ENCODE peak calls at places on chromosomes 12 and 14, in ten cellular contexts. One of them, this sample, is unnamed. For H3K36me3, the result is how much of the 10 kb centered on the place peaks cover.

GRCh38 chr12:79983969-79984629 is 49.2 kb upstream of the PPP1R12A start:
- DNase-seq in right lobe of liver: no peak
- DNase-seq in esophagus muscularis mucosa: no peak
- DNase-seq in fibroblast of lung: peak
- DNase-seq in Peyer's patch: no peak
- DNase-seq in heart left ventricle: no peak
- DNase-seq in MM.1S: no peak
- DNase-seq in esophagus squamous epithelium: no peak
- DNase-seq in lung: no peak
- DNase-seq in thoracic aorta: no peak
- DNase-seq in this sample: no peak

GRCh38 chr12:130131025-130131424 is 31.2 kb upstream of the FZD10 start:
- DNase-seq in right lobe of liver: no peak
- DNase-seq in esophagus muscularis mucosa: no peak
- DNase-seq in fibroblast of lung: no peak
- DNase-seq in Peyer's patch: no peak
- DNase-seq in heart left ventricle: no peak
- DNase-seq in MM.1S: no peak
- DNase-seq in esophagus squamous epithelium: no peak
- DNase-seq in lung: no peak
- DNase-seq in thoracic aorta: no peak
- DNase-seq in this sample: no peak

GRCh38 chr14:51674294-51675002 is 22.7 kb downstream of the FRMD6 start:
- DNase-seq in right lobe of liver: no peak
- DNase-seq in esophagus muscularis mucosa: no peak
- DNase-seq in fibroblast of lung: peak
- DNase-seq in Peyer's patch: no peak
- DNase-seq in heart left ventricle: no peak
- DNase-seq in MM.1S: no peak
- DNase-seq in esophagus squamous epithelium: no peak
- DNase-seq in lung: no peak
- DNase-seq in thoracic aorta: no peak
- DNase-seq in this sample: no peak

GRCh38 chr12:59322473-59322872 is 273.4 kb upstream of the SLC16A7 start:
- DNase-seq in right lobe of liver: no peak
- DNase-seq in esophagus muscularis mucosa: no peak
- DNase-seq in fibroblast of lung: no peak
- DNase-seq in Peyer's patch: no peak
- DNase-seq in heart left ventricle: peak
- DNase-seq in MM.1S: no peak
- DNase-seq in esophagus squamous epithelium: no peak
- DNase-seq in lung: no peak
- DNase-seq in thoracic aorta: no peak
- DNase-seq in this sample: no peak

GRCh38 chr12:2294651-2295475 is 242.1 kb downstream of the CACNA1C start:
- DNase-seq in right lobe of liver: no peak
- DNase-seq in esophagus muscularis mucosa: no peak
- DNase-seq in fibroblast of lung: peak
- DNase-seq in Peyer's patch: no peak
- DNase-seq in heart left ventricle: no peak
- DNase-seq in MM.1S: no peak
- DNase-seq in esophagus squamous epithelium: no peak
- DNase-seq in lung: peak
- DNase-seq in thoracic aorta: no peak
- DNase-seq in this sample: no peak

GRCh38 chr14:56810341-56810740 is at the start of gene OTX2:
- DNase-seq in right lobe of liver: no peak
- DNase-seq in esophagus muscularis mucosa: no peak
- DNase-seq in fibroblast of lung: no peak
- DNase-seq in Peyer's patch: no peak
- DNase-seq in heart left ventricle: no peak
- DNase-seq in MM.1S: no peak
- DNase-seq in esophagus squamous epithelium: no peak
- DNase-seq in lung: no peak
- DNase-seq in thoracic aorta: no peak
- DNase-seq in this sample: no peak

GRCh38 chr14:90732142-90732541 is 84.1 kb downstream of the TTC7B start:
- DNase-seq in right lobe of liver: no peak
- DNase-seq in esophagus muscularis mucosa: peak
- DNase-seq in fibroblast of lung: no peak
- DNase-seq in Peyer's patch: no peak
- DNase-seq in heart left ventricle: no peak
- DNase-seq in MM.1S: no peak
- DNase-seq in esophagus squamous epithelium: no peak
- DNase-seq in lung: no peak
- DNase-seq in thoracic aorta: no peak
- DNase-seq in this sample: no peak

GRCh38 chr12:132786192-132786591 is 24.6 kb upstream of the ANKLE2 start:
- DNase-seq in right lobe of liver: no peak
- DNase-seq in esophagus muscularis mucosa: no peak
- DNase-seq in fibroblast of lung: no peak
- DNase-seq in Peyer's patch: no peak
- DNase-seq in heart left ventricle: no peak
- DNase-seq in MM.1S: no peak
- DNase-seq in esophagus squamous epithelium: no peak
- DNase-seq in lung: no peak
- DNase-seq in thoracic aorta: no peak
- DNase-seq in this sample: no peak

GRCh38 chr12:87274594-87275245 is 754.5 kb downstream of the C12orf50 start:
- DNase-seq in right lobe of liver: no peak
- DNase-seq in esophagus muscularis mucosa: no peak
- DNase-seq in fibroblast of lung: peak
- DNase-seq in Peyer's patch: no peak
- DNase-seq in heart left ventricle: no peak
- DNase-seq in MM.1S: peak
- DNase-seq in esophagus squamous epithelium: no peak
- DNase-seq in lung: no peak
- DNase-seq in thoracic aorta: no peak
- DNase-seq in this sample: no peak

DNA sequence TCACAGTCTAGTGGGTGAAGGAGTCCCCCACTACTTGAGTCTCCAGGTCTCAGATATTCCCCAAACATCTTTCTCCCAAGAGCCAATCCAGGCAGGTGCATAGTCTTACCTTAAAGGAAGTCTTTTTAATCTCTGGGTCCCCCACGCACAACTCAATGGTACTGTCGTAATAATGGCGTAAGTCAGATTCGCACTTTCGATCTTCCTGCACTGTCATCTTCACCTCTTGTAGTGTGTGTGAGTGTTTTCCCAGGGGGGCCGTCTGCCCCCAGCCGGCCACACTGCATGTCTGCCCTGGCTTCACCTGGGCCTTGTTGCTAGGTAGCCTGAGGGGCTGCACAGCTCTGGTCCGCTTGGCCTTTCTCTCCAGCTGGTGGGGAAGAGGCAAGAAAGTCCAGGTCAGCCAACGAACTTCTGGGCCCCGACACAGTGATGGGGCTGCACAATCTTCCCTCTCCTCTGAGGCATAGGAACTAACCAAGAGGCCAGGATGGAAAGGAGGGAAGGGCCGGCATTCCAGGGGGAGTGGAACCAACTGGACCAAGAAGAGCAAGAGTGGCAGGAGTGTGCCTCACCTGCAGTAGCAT is 2.1 kb downstream of the GZMB start:
- DNase-seq in right lobe of liver: no peak
- DNase-seq in esophagus muscularis mucosa: peak
- DNase-seq in fibroblast of lung: no peak
- DNase-seq in Peyer's patch: no peak
- DNase-seq in heart left ventricle: no peak
- DNase-seq in MM.1S: no peak
- DNase-seq in esophagus squamous epithelium: no peak
- DNase-seq in lung: no peak
- DNase-seq in thoracic aorta: no peak
- DNase-seq in this sample: no peak
- H3K36me3 ChIP-seq in right lobe of liver: under half
- H3K36me3 ChIP-seq in esophagus muscularis mucosa: under half
- H3K36me3 ChIP-seq in fibroblast of lung: under half
- H3K36me3 ChIP-seq in Peyer's patch: under half
- H3K36me3 ChIP-seq in heart left ventricle: under half
- H3K36me3 ChIP-seq in MM.1S: under half
- H3K36me3 ChIP-seq in esophagus squamous epithelium: under half
- H3K36me3 ChIP-seq in lung: under half
- H3K36me3 ChIP-seq in thoracic aorta: under half
- H3K36me3 ChIP-seq in this sample: under half

DNA sequence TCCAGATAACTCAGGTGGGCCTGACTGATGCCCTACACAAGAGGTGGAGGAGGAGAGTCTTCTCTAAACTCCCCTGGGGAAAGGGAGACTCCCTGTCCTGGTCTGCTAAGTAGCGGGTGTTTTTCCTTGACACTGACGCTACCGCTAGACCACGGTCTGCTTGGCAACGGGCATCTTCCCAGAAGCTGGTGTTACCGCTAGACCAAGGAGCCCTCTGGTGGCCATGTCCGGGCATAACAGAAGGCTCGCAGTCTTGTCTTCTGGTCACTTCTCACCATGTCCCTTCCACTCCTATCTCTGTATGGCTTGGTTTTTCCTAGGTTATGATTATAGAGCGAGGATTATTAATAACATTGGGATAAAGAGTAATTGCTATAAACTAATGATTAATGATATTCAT is 965.5 kb downstream of the TMEM121 start:
- DNase-seq in right lobe of liver: no peak
- DNase-seq in esophagus muscularis mucosa: peak
- DNase-seq in fibroblast of lung: no peak
- DNase-seq in Peyer's patch: peak
- DNase-seq in heart left ventricle: no peak
- DNase-seq in MM.1S: peak
- DNase-seq in esophagus squamous epithelium: no peak
- DNase-seq in lung: no peak
- DNase-seq in thoracic aorta: no peak
- DNase-seq in this sample: peak
- TF ChIP-seq CTCF in right lobe of liver: no peak
- TF ChIP-seq CTCF in esophagus muscularis mucosa: no peak
- TF ChIP-seq CTCF in fibroblast of lung: peak
- TF ChIP-seq CTCF in Peyer's patch: no peak
- TF ChIP-seq CTCF in heart left ventricle: peak
- TF ChIP-seq CTCF in MM.1S: peak
- TF ChIP-seq CTCF in esophagus squamous epithelium: no peak
- TF ChIP-seq CTCF in lung: no peak
- TF ChIP-seq CTCF in thoracic aorta: no peak
- TF ChIP-seq CTCF in this sample: no peak

GRCh38 chr12:109493090-109493489 is 15.7 kb downstream of the UBE3B start:
- DNase-seq in right lobe of liver: no peak
- DNase-seq in esophagus muscularis mucosa: no peak
- DNase-seq in fibroblast of lung: no peak
- DNase-seq in Peyer's patch: no peak
- DNase-seq in heart left ventricle: no peak
- DNase-seq in MM.1S: no peak
- DNase-seq in esophagus squamous epithelium: no peak
- DNase-seq in lung: no peak
- DNase-seq in thoracic aorta: no peak
- DNase-seq in this sample: no peak

GRCh38 chr12:109492371-109492770 is 14.9 kb downstream of the UBE3B start:
- DNase-seq in right lobe of liver: no peak
- DNase-seq in esophagus muscularis mucosa: no peak
- DNase-seq in fibroblast of lung: no peak
- DNase-seq in Peyer's patch: no peak
- DNase-seq in heart left ventricle: no peak
- DNase-seq in MM.1S: no peak
- DNase-seq in esophagus squamous epithelium: no peak
- DNase-seq in lung: no peak
- DNase-seq in thoracic aorta: no peak
- DNase-seq in this sample: no peak

GRCh38 chr12:109494348-109494881 is 17.0 kb downstream of the UBE3B start:
- DNase-seq in right lobe of liver: no peak
- DNase-seq in esophagus muscularis mucosa: no peak
- DNase-seq in fibroblast of lung: peak
- DNase-seq in Peyer's patch: no peak
- DNase-seq in heart left ventricle: no peak
- DNase-seq in MM.1S: no peak
- DNase-seq in esophagus squamous epithelium: no peak
- DNase-seq in lung: no peak
- DNase-seq in thoracic aorta: no peak
- DNase-seq in this sample: no peak

GRCh38 chr12:109495012-109495411 is 17.6 kb downstream of the UBE3B start:
- DNase-seq in right lobe of liver: no peak
- DNase-seq in esophagus muscularis mucosa: no peak
- DNase-seq in fibroblast of lung: no peak
- DNase-seq in Peyer's patch: no peak
- DNase-seq in heart left ventricle: no peak
- DNase-seq in MM.1S: no peak
- DNase-seq in esophagus squamous epithelium: no peak
- DNase-seq in lung: no peak
- DNase-seq in thoracic aorta: no peak
- DNase-seq in this sample: no peak

GRCh38 chr12:109493938-109494337 is 16.5 kb downstream of the UBE3B start:
- DNase-seq in right lobe of liver: no peak
- DNase-seq in esophagus muscularis mucosa: no peak
- DNase-seq in fibroblast of lung: no peak
- DNase-seq in Peyer's patch: no peak
- DNase-seq in heart left ventricle: no peak
- DNase-seq in MM.1S: no peak
- DNase-seq in esophagus squamous epithelium: no peak
- DNase-seq in lung: no peak
- DNase-seq in thoracic aorta: no peak
- DNase-seq in this sample: no peak
- H3K36me3 ChIP-seq in right lobe of liver: half or more
- H3K36me3 ChIP-seq in esophagus muscularis mucosa: half or more
- H3K36me3 ChIP-seq in fibroblast of lung: under half
- H3K36me3 ChIP-seq in Peyer's patch: under half
- H3K36me3 ChIP-seq in heart left ventricle: half or more
- H3K36me3 ChIP-seq in MM.1S: under half
- H3K36me3 ChIP-seq in esophagus squamous epithelium: half or more
- H3K36me3 ChIP-seq in lung: under half
- H3K36me3 ChIP-seq in thoracic aorta: half or more
- H3K36me3 ChIP-seq in this sample: under half

GRCh38 chr12:107135177-107135576 is 41.8 kb upstream of the CRY1 start:
- DNase-seq in right lobe of liver: no peak
- DNase-seq in esophagus muscularis mucosa: no peak
- DNase-seq in fibroblast of lung: no peak
- DNase-seq in Peyer's patch: no peak
- DNase-seq in heart left ventricle: no peak
- DNase-seq in MM.1S: no peak
- DNase-seq in esophagus squamous epithelium: no peak
- DNase-seq in lung: no peak
- DNase-seq in thoracic aorta: no peak
- DNase-seq in this sample: no peak

GRCh38 chr12:107130830-107131760 is 37.7 kb upstream of the CRY1 start:
- DNase-seq in right lobe of liver: no peak
- DNase-seq in esophagus muscularis mucosa: no peak
- DNase-seq in fibroblast of lung: no peak
- DNase-seq in Peyer's patch: no peak
- DNase-seq in heart left ventricle: no peak
- DNase-seq in MM.1S: no peak
- DNase-seq in esophagus squamous epithelium: no peak
- DNase-seq in lung: no peak
- DNase-seq in thoracic aorta: no peak
- DNase-seq in this sample: no peak

GRCh38 chr12:107133462-107133861 is 40.1 kb upstream of the CRY1 start:
- DNase-seq in right lobe of liver: no peak
- DNase-seq in esophagus muscularis mucosa: no peak
- DNase-seq in fibroblast of lung: no peak
- DNase-seq in Peyer's patch: no peak
- DNase-seq in heart left ventricle: no peak
- DNase-seq in MM.1S: no peak
- DNase-seq in esophagus squamous epithelium: no peak
- DNase-seq in lung: no peak
- DNase-seq in thoracic aorta: no peak
- DNase-seq in this sample: no peak

GRCh38 chr12:107131832-107132616 is 38.7 kb upstream of the CRY1 start:
- DNase-seq in right lobe of liver: no peak
- DNase-seq in esophagus muscularis mucosa: no peak
- DNase-seq in fibroblast of lung: peak
- DNase-seq in Peyer's patch: peak
- DNase-seq in heart left ventricle: peak
- DNase-seq in MM.1S: peak
- DNase-seq in esophagus squamous epithelium: no peak
- DNase-seq in lung: no peak
- DNase-seq in thoracic aorta: no peak
- DNase-seq in this sample: no peak

GRCh38 chr12:107134558-107134957 is 41.2 kb upstream of the CRY1 start:
- DNase-seq in right lobe of liver: no peak
- DNase-seq in esophagus muscularis mucosa: no peak
- DNase-seq in fibroblast of lung: no peak
- DNase-seq in Peyer's patch: no peak
- DNase-seq in heart left ventricle: no peak
- DNase-seq in MM.1S: peak
- DNase-seq in esophagus squamous epithelium: no peak
- DNase-seq in lung: no peak
- DNase-seq in thoracic aorta: no peak
- DNase-seq in this sample: no peak
- TF ChIP-seq CTCF in right lobe of liver: peak
- TF ChIP-seq CTCF in esophagus muscularis mucosa: no peak
- TF ChIP-seq CTCF in fibroblast of lung: no peak
- TF ChIP-seq CTCF in Peyer's patch: no peak
- TF ChIP-seq CTCF in heart left ventricle: no peak
- TF ChIP-seq CTCF in MM.1S: peak
- TF ChIP-seq CTCF in esophagus squamous epithelium: no peak
- TF ChIP-seq CTCF in lung: no peak
- TF ChIP-seq CTCF in thoracic aorta: no peak
- TF ChIP-seq CTCF in this sample: no peak

This sample was measured in mucosa of descending colon.